ENCODE peak calls at places on chromosomes 4 and X, in eight cellular contexts. R is mammary epithelial cell, B is HCT116, E is fibroblast of lung, H is IMR-90, V is OCI-LY7, U is K562, J is H1. F is an unnamed sample.

GRCh38 chrX:1719270-1719669 is 104.4 kb downstream of the ASMT start:
- DNase-seq in U (no peak), E (no peak), V (no peak), J (no peak), B (no peak), R (no peak), H (no peak), F (no peak)

GRCh38 chr4:102061133-102061532 is 270.6 kb downstream of the BANK1 start:
- DNase-seq in H (no peak), E (no peak), U (no peak), B (no peak), V (no peak), R (no peak), J (no peak), F (no peak)

GRCh38 chr4:165656399-165656798 is 216.6 kb upstream of the TLL1 start:
- DNase-seq in R (no peak), V (no peak), E (no peak), B (no peak), H (no peak), U (no peak), J (no peak), F (peak; percentile 52)

GRCh38 chr4:43485196-43485595 is 592.7 kb downstream of the GRXCR1 start:
- DNase-seq in R (no peak), E (no peak), J (no peak), V (no peak), H (no peak), B (no peak), U (no peak), F (no peak)

GRCh38 chrX:40098264-40099045 is 697 bp upstream of the BCOR start:
- DNase-seq in J (no peak), H (no peak), R (peak; percentile 47), V (peak; percentile 80), B (no peak), U (no peak), E (peak; percentile 56), F (peak; percentile 85)

GRCh38 chrX:56728321-56728720 is 722 bp upstream of the NBDY start:
- DNase-seq in J (no peak), B (no peak), U (no peak), H (no peak), R (no peak), V (peak; percentile 38), E (peak; percentile 9), F (no peak)

GRCh38 chrX:151488677-151489076 is 74.8 kb upstream of the PASD1 start:
- DNase-seq in H (no peak), R (peak; percentile 5), V (peak; percentile 2), E (no peak), B (peak; percentile 4), U (peak; percentile 45), J (no peak), F (peak; percentile 9)

GRCh38 chr4:2829321-2829932 is 14.2 kb upstream of the ADD1 start:
- DNase-seq in H (no peak), E (no peak), U (no peak), V (no peak), J (no peak), R (no peak), B (no peak), F (no peak)

GRCh38 chrX:8404443-8404842 is 60.2 kb upstream of the VCX3B start:
- DNase-seq in V (no peak), U (no peak), H (no peak), R (peak; percentile 9), J (no peak), B (no peak), E (peak; percentile 91), F (peak; percentile 60)

GRCh38 chrX:135086197-135086854 is 34.0 kb downstream of the ETDB start:
- DNase-seq in E (peak; percentile 51), J (no peak), B (peak; percentile 63), H (peak; percentile 61), R (peak; percentile 68), U (peak; percentile 50), V (peak; percentile 71), F (peak; percentile 69)

DNA sequence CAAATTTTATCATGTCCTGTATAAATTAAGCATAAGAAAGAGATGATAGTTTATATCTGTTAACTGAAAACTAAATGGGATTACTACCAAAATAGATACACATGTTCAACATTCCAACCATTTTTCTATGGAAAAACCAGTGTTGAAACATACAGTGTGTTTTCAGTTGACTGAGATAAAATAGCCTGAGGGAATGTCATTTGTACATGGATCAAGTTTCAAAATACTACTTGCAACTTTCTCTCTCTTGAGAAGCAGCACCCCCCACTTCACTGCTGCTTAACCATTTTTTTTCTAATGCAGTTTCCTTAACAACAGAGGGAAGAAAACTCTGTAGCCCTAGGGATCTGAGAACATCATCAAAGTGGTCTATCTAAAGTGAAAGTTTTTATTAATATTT is 70.8 kb downstream of the NPNT start:
- DNase-seq in R (peak; percentile 50), J (no peak), E (peak; percentile 44), B (no peak), U (no peak), H (peak; percentile 52), V (no peak), F (no peak)
- H3K4me3 ChIP-seq in R (no peak overlapping the region), J (no peak overlapping the region), E (no peak overlapping the region), B (no peak overlapping the region), U (no peak overlapping the region), H (no peak overlapping the region), V (no peak overlapping the region), F (no peak overlapping the region)

DNA sequence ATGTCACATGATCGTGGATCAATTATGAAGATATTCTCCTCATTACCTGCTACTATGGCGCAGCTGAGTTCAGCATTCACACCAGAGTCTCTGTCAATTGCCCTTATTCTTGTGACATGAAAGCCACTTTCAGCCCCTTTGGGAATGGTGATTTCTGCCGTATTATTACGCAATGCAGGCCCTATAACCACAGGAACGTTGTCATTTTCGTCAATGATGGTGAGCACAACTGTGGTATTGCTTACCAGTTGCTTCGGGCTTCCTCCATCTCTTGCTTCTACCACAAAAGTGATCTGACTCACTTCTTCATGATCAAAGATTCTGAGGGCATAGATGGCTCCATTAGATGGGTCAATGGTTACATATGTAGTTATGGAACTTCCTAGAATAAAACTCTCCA is 2.1 kb downstream of the PCDH18 start:
- DNase-seq in H (peak; percentile 79), R (no peak), U (no peak), E (peak; percentile 53), V (no peak), J (no peak), B (no peak), F (no peak)
- H2AFZ ChIP-seq in H (no peak overlapping the region), R (no peak overlapping the region), U (no peak overlapping the region), E (no peak overlapping the region), V (no peak overlapping the region), J (no peak overlapping the region), B (no peak overlapping the region), F (no peak overlapping the region)

GRCh38 chrX:12958059-12958458 is 16.9 kb upstream of the TMSB4X start:
- DNase-seq in R (no peak), U (no peak), V (no peak), J (no peak), E (no peak), H (no peak), B (no peak), F (no peak)
- H3K4me1 ChIP-seq in R (peaks cover 30% of the 10 kb centered on the region), U (peaks cover 31% of the 10 kb centered on the region), V (peaks cover 78% of the 10 kb centered on the region), J (no peaks in the 10 kb centered on the region), E (peaks cover 5% of the 10 kb centered on the region), H (peaks cover 9% of the 10 kb centered on the region), B (peaks cover 18% of the 10 kb centered on the region), F (no peaks in the 10 kb centered on the region)

GRCh38 chr4:74096265-74096980 is 2.6 kb downstream of the CXCL2 start:
- DNase-seq in E (no peak), U (no peak), V (no peak), J (no peak), R (peak; percentile 71), B (no peak), H (no peak), F (no peak)

GRCh38 chr4:74097161-74097560 is 1.8 kb downstream of the CXCL2 start:
- DNase-seq in H (no peak), V (no peak), E (no peak), R (peak; percentile 23), B (no peak), J (no peak), U (no peak), F (no peak)

GRCh38 chr4:74095886-74096264 is 3.1 kb downstream of the CXCL2 start:
- DNase-seq in E (no peak), V (no peak), H (no peak), B (no peak), J (no peak), R (no peak), U (no peak), F (no peak)

GRCh38 chr4:74098628-74098995 is 383 bp downstream of the CXCL2 start:
- DNase-seq in B (no peak), J (no peak), U (no peak), E (no peak), R (no peak), H (no peak), V (no peak), F (no peak)

GRCh38 chr4:74097631-74098550 is 1.1 kb downstream of the CXCL2 start:
- DNase-seq in R (peak; percentile 74), U (no peak), J (no peak), V (no peak), E (no peak), B (no peak), H (no peak), F (no peak)
- H3K4me3 ChIP-seq in R (peak overlapping the region; percentile 88), U (peak overlapping the region; percentile 75), J (peak overlapping the region; percentile 48), V (no peak overlapping the region), E (peak overlapping the region; percentile 78), B (peak overlapping the region; percentile 59), H (no peak overlapping the region), F (peak overlapping the region; percentile 67)

GRCh38 chr4:173508386-173509002 is 21.5 kb downstream of the HAND2 start:
- DNase-seq in R (no peak), V (no peak), B (no peak), U (no peak), E (no peak), J (no peak), H (no peak), F (peak; percentile 61)

GRCh38 chr4:173506780-173507211 is 23.2 kb downstream of the HAND2 start:
- DNase-seq in R (no peak), B (no peak), U (no peak), E (no peak), V (no peak), J (no peak), H (no peak), F (peak; percentile 75)

GRCh38 chr4:173511787-173512361 is 18.2 kb downstream of the HAND2 start:
- DNase-seq in J (no peak), R (no peak), B (no peak), V (no peak), E (no peak), H (no peak), U (no peak), F (no peak)

GRCh38 chr4:173507471-173508385 is 22.3 kb downstream of the HAND2 start:
- DNase-seq in E (no peak), B (no peak), R (no peak), J (no peak), V (no peak), H (no peak), U (no peak), F (peak; percentile 46)

GRCh38 chr4:173509031-173510001 is 20.7 kb downstream of the HAND2 start:
- DNase-seq in V (no peak), J (no peak), B (no peak), R (no peak), E (peak; percentile 34), U (no peak), H (no peak), F (peak; percentile 66)
- H2AFZ ChIP-seq in V (no peak overlapping the region), J (no peak overlapping the region), B (no peak overlapping the region), R (peak overlapping the region; percentile 39), E (peak overlapping the region; percentile 54), U (no peak overlapping the region), H (peak overlapping the region; percentile 86), F (peak overlapping the region; percentile 67)